ENCODE peak calls at places on chromosome 14, in four cellular contexts. One of them, this sample, is unnamed.

GRCh38 chr14:68359862-68360552 is 432.9 kb downstream of the ZFP36L1 start:
- DNase-seq in IMR-90: no peak
- DNase-seq in H9: no peak
- DNase-seq in H1: no peak
- DNase-seq in this sample: peak; percentile 62

GRCh38 chr14:83491091-83491490 is 1957.4 kb upstream of the SEL1L start:
- DNase-seq in IMR-90: no peak
- DNase-seq in H9: no peak
- DNase-seq in H1: no peak
- DNase-seq in this sample: peak; percentile 51

GRCh38 chr14:92280554-92281262 is 42.3 kb upstream of the SLC24A4 start:
- DNase-seq in IMR-90: no peak
- DNase-seq in H9: no peak
- DNase-seq in H1: no peak
- DNase-seq in this sample: no peak

GRCh38 chr14:69580009-69580577 is 5.4 kb upstream of the CCDC177 start:
- DNase-seq in IMR-90: peak; percentile 96
- DNase-seq in H9: peak; percentile 83
- DNase-seq in H1: peak; percentile 76
- DNase-seq in this sample: peak; percentile 91

GRCh38 chr14:92502541-92503286 is 10.9 kb upstream of the RIN3 start:
- DNase-seq in IMR-90: no peak
- DNase-seq in H9: no peak
- DNase-seq in H1: no peak
- DNase-seq in this sample: no peak

GRCh38 chr14:67491285-67491684 is 2.8 kb upstream of the TMEM229B start:
- DNase-seq in IMR-90: no peak
- DNase-seq in H9: no peak
- DNase-seq in H1: no peak
- DNase-seq in this sample: peak; percentile 77

GRCh38 chr14:74258705-74259035 is 19.4 kb downstream of the VSX2 start:
- DNase-seq in IMR-90: no peak
- DNase-seq in H9: no peak
- DNase-seq in H1: peak; percentile 65
- DNase-seq in this sample: no peak

GRCh38 chr14:69404478-69404877 is 6.0 kb downstream of the SLC39A9 start:
- DNase-seq in IMR-90: no peak
- DNase-seq in H9: no peak
- DNase-seq in H1: no peak
- DNase-seq in this sample: no peak

GRCh38 chr14:55803506-55804197 is 223.6 kb downstream of the KTN1 start:
- DNase-seq in IMR-90: no peak
- DNase-seq in H9: no peak
- DNase-seq in H1: no peak
- DNase-seq in this sample: no peak

GRCh38 chr14:44461811-44462210 is 45.3 kb downstream of the FSCB start:
- DNase-seq in IMR-90: no peak
- DNase-seq in H9: no peak
- DNase-seq in H1: no peak
- DNase-seq in this sample: no peak

GRCh38 chr14:74077401-74077800 is 6.9 kb downstream of the ALDH6A1 start:
- DNase-seq in IMR-90: no peak
- DNase-seq in H9: no peak
- DNase-seq in H1: no peak
- DNase-seq in this sample: no peak

GRCh38 chr14:102581193-102581592 is 11.3 kb upstream of the RCOR1 start:
- DNase-seq in IMR-90: no peak
- DNase-seq in H9: no peak
- DNase-seq in H1: no peak
- DNase-seq in this sample: no peak

GRCh38 chr14:69133206-69134125 is 19.5 kb downstream of the DCAF5 start:
- DNase-seq in IMR-90: peak; percentile 78
- DNase-seq in H9: no peak
- DNase-seq in H1: no peak
- DNase-seq in this sample: peak; percentile 70

GRCh38 chr14:72525087-72525909 is 368.6 kb downstream of the DPF3 start:
- DNase-seq in IMR-90: no peak
- DNase-seq in H9: no peak
- DNase-seq in H1: no peak
- DNase-seq in this sample: no peak

GRCh38 chr14:101497910-101498860 is 63.1 kb upstream of the DIO3 start:
- DNase-seq in IMR-90: no peak
- DNase-seq in H9: peak; percentile 15
- DNase-seq in H1: no peak
- DNase-seq in this sample: no peak

GRCh38 chr14:69685716-69686115 is 74.3 kb downstream of the SUSD6 start:
- DNase-seq in IMR-90: peak; percentile 58
- DNase-seq in H9: no peak
- DNase-seq in H1: no peak
- DNase-seq in this sample: no peak

GRCh38 chr14:100889641-100890040 is 13.9 kb downstream of the RTL1 start:
- DNase-seq in IMR-90: no peak
- DNase-seq in H9: no peak
- DNase-seq in H1: no peak
- DNase-seq in this sample: no peak

GRCh38 chr14:35384386-35385041 is 20.0 kb downstream of the NFKBIA start:
- DNase-seq in IMR-90: peak; percentile 99
- DNase-seq in H9: no peak
- DNase-seq in H1: no peak
- DNase-seq in this sample: no peak

GRCh38 chr14:95498622-95499353 is 17.7 kb downstream of the SYNE3 start:
- DNase-seq in IMR-90: peak; percentile 48
- DNase-seq in H9: no peak
- DNase-seq in H1: no peak
- DNase-seq in this sample: no peak

GRCh38 chr14:66038214-66038977 is 447.8 kb upstream of the CCDC196 start:
- DNase-seq in IMR-90: peak; percentile 0
- DNase-seq in H9: no peak
- DNase-seq in H1: no peak
- DNase-seq in this sample: peak; percentile 38

GRCh38 chr14:105938055-105938863 is 411.9 kb downstream of the TMEM121 start:
- DNase-seq in IMR-90: no peak
- DNase-seq in H9: no peak
- DNase-seq in H1: no peak
- DNase-seq in this sample: no peak

GRCh38 chr14:101595887-101596721 is 34.8 kb downstream of the DIO3 start:
- DNase-seq in IMR-90: no peak
- DNase-seq in H9: no peak
- DNase-seq in H1: no peak
- DNase-seq in this sample: peak; percentile 10

GRCh38 chr14:101508196-101508947 is 52.9 kb upstream of the DIO3 start:
- DNase-seq in IMR-90: no peak
- DNase-seq in H9: no peak
- DNase-seq in H1: no peak
- DNase-seq in this sample: no peak

GRCh38 chr14:20350860-20351259 is 7.4 kb downstream of the PARP2 start:
- DNase-seq in IMR-90: peak; percentile 17
- DNase-seq in H9: no peak
- DNase-seq in H1: no peak
- DNase-seq in this sample: no peak

GRCh38 chr14:54267172-54267571 is 129.6 kb upstream of the CDKN3 start:
- DNase-seq in IMR-90: no peak
- DNase-seq in H9: no peak
- DNase-seq in H1: no peak
- DNase-seq in this sample: peak; percentile 59

GRCh38 chr14:66070542-66071319 is 415.4 kb upstream of the CCDC196 start:
- DNase-seq in IMR-90: no peak
- DNase-seq in H9: peak; percentile 83
- DNase-seq in H1: peak; percentile 97
- DNase-seq in this sample: peak; percentile 82

GRCh38 chr14:59022144-59022543 is 166.3 kb upstream of the DAAM1 start:
- DNase-seq in IMR-90: no peak
- DNase-seq in H9: no peak
- DNase-seq in H1: no peak
- DNase-seq in this sample: no peak

GRCh38 chr14:89201645-89202044 is 215.4 kb downstream of the FOXN3 start:
- DNase-seq in IMR-90: no peak
- DNase-seq in H9: no peak
- DNase-seq in H1: no peak
- DNase-seq in this sample: no peak

GRCh38 chr14:54567634-54568561 is 970 bp downstream of the SAMD4A start:
- DNase-seq in IMR-90: no peak
- DNase-seq in H9: peak; percentile 71
- DNase-seq in H1: peak; percentile 77
- DNase-seq in this sample: peak; percentile 79

GRCh38 chr14:72010474-72010873 is 78.2 kb downstream of the RGS6 start:
- DNase-seq in IMR-90: no peak
- DNase-seq in H9: no peak
- DNase-seq in H1: no peak
- DNase-seq in this sample: no peak

GRCh38 chr14:101063121-101063520 is 159.6 kb upstream of the RTL1 start:
- DNase-seq in IMR-90: no peak
- DNase-seq in H9: no peak
- DNase-seq in H1: no peak
- DNase-seq in this sample: no peak

GRCh38 chr14:24277606-24278321 is 6.4 kb upstream of the RABGGTA start:
- DNase-seq in IMR-90: no peak
- DNase-seq in H9: no peak
- DNase-seq in H1: no peak
- DNase-seq in this sample: no peak

GRCh38 chr14:58362798-58363412 is 32.8 kb upstream of the TOMM20L start:
- DNase-seq in IMR-90: peak; percentile 17
- DNase-seq in H9: no peak
- DNase-seq in H1: no peak
- DNase-seq in this sample: peak; percentile 22

GRCh38 chr14:22221508-22221907 is 367.5 kb downstream of the DAD1 start:
- DNase-seq in IMR-90: peak; percentile 49
- DNase-seq in H9: no peak
- DNase-seq in H1: no peak
- DNase-seq in this sample: peak; percentile 54

GRCh38 chr14:45112886-45113772 is 21.2 kb downstream of the FKBP3 start:
- DNase-seq in IMR-90: peak; percentile 62
- DNase-seq in H9: no peak
- DNase-seq in H1: no peak
- DNase-seq in this sample: no peak

GRCh38 chr14:89067293-89067972 is 243.0 kb downstream of the TTC8 start:
- DNase-seq in IMR-90: no peak
- DNase-seq in H9: no peak
- DNase-seq in H1: no peak
- DNase-seq in this sample: peak; percentile 88

GRCh38 chr14:32657081-32657480 is 281.6 kb upstream of the NPAS3 start:
- DNase-seq in IMR-90: peak; percentile 61
- DNase-seq in H9: no peak
- DNase-seq in H1: no peak
- DNase-seq in this sample: peak; percentile 44

DNA sequence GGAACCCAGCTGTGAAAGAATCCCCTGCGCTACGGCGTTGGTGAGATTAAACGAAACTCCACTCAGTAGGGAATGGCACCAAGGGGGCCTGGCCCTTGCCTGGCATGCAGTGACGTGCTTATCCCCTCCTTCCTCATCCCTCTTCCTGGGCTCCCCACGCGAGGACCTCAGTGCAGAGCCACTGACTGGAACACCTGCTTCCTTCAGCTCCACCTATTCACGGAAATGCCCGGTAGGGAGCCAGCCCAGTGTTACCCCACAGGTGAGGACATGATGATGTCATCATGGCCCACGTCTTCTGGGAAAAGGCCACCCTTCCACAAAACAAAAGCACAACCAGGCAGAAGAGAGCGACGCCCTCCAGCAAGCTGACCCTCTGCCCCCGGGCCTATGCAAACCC is 42.2 kb downstream of the CCDC85C start:
- DNase-seq in IMR-90: no peak
- DNase-seq in H9: no peak
- DNase-seq in H1: no peak
- DNase-seq in this sample: no peak
- H3K4me1 ChIP-seq in IMR-90: peaks cover 35% of the 10 kb centered on the region
- H3K4me1 ChIP-seq in H9: peaks cover 13% of the 10 kb centered on the region
- H3K4me1 ChIP-seq in H1: peaks cover 21% of the 10 kb centered on the region
- H3K4me1 ChIP-seq in this sample: no peaks in the 10 kb centered on the region

GRCh38 chr14:99512571-99513182 is 31.5 kb downstream of the CCNK start:
- DNase-seq in IMR-90: no peak
- DNase-seq in H9: no peak
- DNase-seq in H1: no peak
- DNase-seq in this sample: no peak

GRCh38 chr14:99512110-99512449 is 30.9 kb downstream of the CCNK start:
- DNase-seq in IMR-90: no peak
- DNase-seq in H9: no peak
- DNase-seq in H1: no peak
- DNase-seq in this sample: no peak

GRCh38 chr14:99510556-99511139 is 29.4 kb downstream of the CCNK start:
- DNase-seq in IMR-90: no peak
- DNase-seq in H9: no peak
- DNase-seq in H1: no peak
- DNase-seq in this sample: no peak

GRCh38 chr14:99509871-99510555 is 28.8 kb downstream of the CCNK start:
- DNase-seq in IMR-90: no peak
- DNase-seq in H9: no peak
- DNase-seq in H1: no peak
- DNase-seq in this sample: no peak

DNA sequence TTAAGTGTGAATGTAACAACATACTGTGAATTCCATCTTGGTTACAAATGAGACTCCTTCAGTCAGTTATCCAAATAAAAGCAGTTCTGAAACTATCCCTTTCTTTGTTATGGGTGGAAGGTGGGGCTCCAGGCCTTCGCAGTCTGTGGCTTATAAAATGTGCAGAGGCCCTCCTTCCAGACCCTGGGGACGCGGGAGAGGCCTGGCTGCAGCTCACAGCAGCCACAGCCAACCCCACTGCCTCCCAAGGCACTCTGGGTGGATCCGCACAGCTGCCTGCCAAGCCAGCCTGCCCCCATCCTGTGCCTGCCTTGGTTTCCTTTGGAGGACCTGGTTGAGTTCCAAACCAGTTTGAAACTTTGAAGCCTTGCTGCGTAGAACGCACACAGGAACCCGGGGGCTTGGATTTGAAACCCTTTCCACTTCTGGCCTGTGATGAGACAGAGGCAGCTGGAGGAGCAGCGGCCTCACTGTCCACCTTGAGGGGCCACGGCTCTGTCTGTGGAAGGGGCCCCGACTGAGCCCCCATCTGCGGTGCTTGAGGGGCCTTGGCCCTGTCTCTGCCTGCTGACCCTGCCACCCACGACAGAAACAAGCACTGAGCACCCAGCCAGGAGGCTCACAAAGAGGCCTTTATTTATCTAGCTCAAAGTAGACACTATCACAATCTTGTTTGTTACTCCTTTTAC is 30.4 kb downstream of the CCNK start:
- DNase-seq in IMR-90: peak; percentile 67
- DNase-seq in H9: no peak
- DNase-seq in H1: no peak
- DNase-seq in this sample: no peak
- H3K27ac ChIP-seq in IMR-90: peak overlapping the region; percentile 89
- H3K27ac ChIP-seq in H9: no peak overlapping the region
- H3K27ac ChIP-seq in H1: no peak overlapping the region
- H3K27ac ChIP-seq in this sample: no peak overlapping the region

GRCh38 chr14:77220246-77221017 is 38.8 kb downstream of the TMEM63C start:
- DNase-seq in IMR-90: no peak
- DNase-seq in H9: peak; percentile 43
- DNase-seq in H1: no peak
- DNase-seq in this sample: peak; percentile 32
- H3K56ac ChIP-seq in IMR-90: no peak overlapping the region
- H3K56ac ChIP-seq in H9: no peak overlapping the region
- H3K56ac ChIP-seq in H1: no peak overlapping the region
- H3K56ac ChIP-seq in this sample: peak overlapping the region; percentile 34

GRCh38 chr14:103710771-103711392 is 4.4 kb downstream of the XRCC3 start:
- DNase-seq in IMR-90: no peak
- DNase-seq in H9: no peak
- DNase-seq in H1: no peak
- DNase-seq in this sample: peak; percentile 58
- H3K4me1 ChIP-seq in IMR-90: no peaks in the 10 kb centered on the region
- H3K4me1 ChIP-seq in H9: peaks cover 3% of the 10 kb centered on the region
- H3K4me1 ChIP-seq in H1: peaks cover 2% of the 10 kb centered on the region
- H3K4me1 ChIP-seq in this sample: peaks cover 3% of the 10 kb centered on the region